ENCODE peak calls at places on chromosomes 13 and 19, in seven cellular contexts. One of them, this sample, is unnamed.

GRCh38 chr19:45677351-45678230 is 9.6 kb downstream of the GIPR start:
- DNase-seq in nephron progenitor cell: peak
- DNase-seq in RPMI7951: no peak
- DNase-seq in H54: no peak
- DNase-seq in osteoblast: peak
- DNase-seq in CD8-positive, alpha-beta memory T cell: peak
- DNase-seq in caudate nucleus: peak
- DNase-seq in this sample: no peak

GRCh38 chr13:77874406-77874805 is 44.2 kb downstream of the EDNRB start:
- DNase-seq in nephron progenitor cell: no peak
- DNase-seq in RPMI7951: no peak
- DNase-seq in H54: no peak
- DNase-seq in osteoblast: no peak
- DNase-seq in CD8-positive, alpha-beta memory T cell: no peak
- DNase-seq in caudate nucleus: no peak
- DNase-seq in this sample: no peak

GRCh38 chr19:16330368-16330801 is 5.8 kb downstream of the KLF2 start:
- DNase-seq in nephron progenitor cell: no peak
- DNase-seq in RPMI7951: peak
- DNase-seq in H54: peak
- DNase-seq in osteoblast: peak
- DNase-seq in CD8-positive, alpha-beta memory T cell: peak
- DNase-seq in caudate nucleus: no peak
- DNase-seq in this sample: peak

GRCh38 chr19:55410168-55410567 is 2.6 kb upstream of the UBE2S start:
- DNase-seq in nephron progenitor cell: no peak
- DNase-seq in RPMI7951: no peak
- DNase-seq in H54: no peak
- DNase-seq in osteoblast: peak
- DNase-seq in CD8-positive, alpha-beta memory T cell: no peak
- DNase-seq in caudate nucleus: no peak
- DNase-seq in this sample: no peak

GRCh38 chr13:27830010-27830409 is 37.7 kb downstream of the GSX1 start:
- DNase-seq in nephron progenitor cell: peak
- DNase-seq in RPMI7951: peak
- DNase-seq in H54: peak
- DNase-seq in osteoblast: peak
- DNase-seq in CD8-positive, alpha-beta memory T cell: peak
- DNase-seq in caudate nucleus: no peak
- DNase-seq in this sample: no peak

GRCh38 chr13:42495256-42495655 is 78.7 kb upstream of the TNFSF11 start:
- DNase-seq in nephron progenitor cell: no peak
- DNase-seq in RPMI7951: no peak
- DNase-seq in H54: no peak
- DNase-seq in osteoblast: no peak
- DNase-seq in CD8-positive, alpha-beta memory T cell: no peak
- DNase-seq in caudate nucleus: no peak
- DNase-seq in this sample: no peak

GRCh38 chr19:18637644-18638630 is 1.1 kb downstream of the KLHL26 start:
- DNase-seq in nephron progenitor cell: no peak
- DNase-seq in RPMI7951: no peak
- DNase-seq in H54: no peak
- DNase-seq in osteoblast: peak
- DNase-seq in CD8-positive, alpha-beta memory T cell: no peak
- DNase-seq in caudate nucleus: peak
- DNase-seq in this sample: no peak

GRCh38 chr13:44311011-44311481 is 62.6 kb upstream of the SERP2 start:
- DNase-seq in nephron progenitor cell: no peak
- DNase-seq in RPMI7951: no peak
- DNase-seq in H54: no peak
- DNase-seq in osteoblast: peak
- DNase-seq in CD8-positive, alpha-beta memory T cell: no peak
- DNase-seq in caudate nucleus: no peak
- DNase-seq in this sample: no peak

GRCh38 chr13:48750588-48751383 is 97.1 kb downstream of the CYSLTR2 start:
- DNase-seq in nephron progenitor cell: no peak
- DNase-seq in RPMI7951: no peak
- DNase-seq in H54: no peak
- DNase-seq in osteoblast: no peak
- DNase-seq in CD8-positive, alpha-beta memory T cell: no peak
- DNase-seq in caudate nucleus: no peak
- DNase-seq in this sample: no peak

GRCh38 chr19:42065051-42065450 is 5.0 kb downstream of the GRIK5 start:
- DNase-seq in nephron progenitor cell: no peak
- DNase-seq in RPMI7951: no peak
- DNase-seq in H54: no peak
- DNase-seq in osteoblast: no peak
- DNase-seq in CD8-positive, alpha-beta memory T cell: no peak
- DNase-seq in caudate nucleus: no peak
- DNase-seq in this sample: no peak

GRCh38 chr13:112727581-112727980 is 37.7 kb downstream of the ATP11A start:
- DNase-seq in nephron progenitor cell: no peak
- DNase-seq in RPMI7951: no peak
- DNase-seq in H54: no peak
- DNase-seq in osteoblast: no peak
- DNase-seq in CD8-positive, alpha-beta memory T cell: no peak
- DNase-seq in caudate nucleus: no peak
- DNase-seq in this sample: no peak

GRCh38 chr19:55870736-55871135 is 34.4 kb downstream of the NLRP4 start:
- DNase-seq in nephron progenitor cell: no peak
- DNase-seq in RPMI7951: no peak
- DNase-seq in H54: no peak
- DNase-seq in osteoblast: no peak
- DNase-seq in CD8-positive, alpha-beta memory T cell: no peak
- DNase-seq in caudate nucleus: no peak
- DNase-seq in this sample: no peak